ENCODE peak calls at places on chromosomes 11 and 22, in six cellular contexts. P, V, Y, S, J and D are unnamed samples.

GRCh38 chr11:35167451-35167954 is 28.5 kb downstream of the CD44 start:
- DNase-seq in P (no peak), Y (no peak), V (no peak), S (no peak), J (no peak), D (no peak)

GRCh38 chr11:10309163-10310093 is 4.6 kb downstream of the ADM start:
- DNase-seq in S (no peak), V (no peak), P (peak; percentile 64), J (peak; percentile 75), Y (peak; percentile 83), D (no peak)

GRCh38 chr11:67398661-67399563 is 2.7 kb downstream of the PPP1CA start:
- DNase-seq in J (peak; percentile 80), P (no peak), V (no peak), Y (no peak), S (no peak), D (no peak)

GRCh38 chr11:44760477-44760872 is 33.7 kb downstream of the TSPAN18 start:
- DNase-seq in S (no peak), Y (no peak), J (no peak), V (no peak), P (no peak), D (no peak)

GRCh38 chr11:134272381-134273316 is 3.5 kb upstream of the GLB1L3 start:
- DNase-seq in P (no peak), S (no peak), V (no peak), Y (no peak), J (no peak), D (no peak)

GRCh38 chr11:107590460-107591097 is 368 bp upstream of the ELMOD1 start:
- DNase-seq in P (no peak), J (no peak), V (no peak), Y (no peak), S (no peak), D (peak; percentile 19)

GRCh38 chr11:20647976-20648565 is 21.3 kb upstream of the NELL1 start:
- DNase-seq in Y (no peak), J (no peak), V (peak; percentile 1), P (peak; percentile 57), S (peak; percentile 71), D (peak; percentile 68)

GRCh38 chr22:50199836-50200332 is 927 bp upstream of the SELENOO start:
- DNase-seq in J (peak; percentile 85), Y (no peak), S (no peak), V (no peak), P (no peak), D (no peak)

GRCh38 chr22:22228421-22228820 is 16.2 kb upstream of the VPREB1 start:
- DNase-seq in J (no peak), V (no peak), P (no peak), S (no peak), Y (no peak), D (no peak)

GRCh38 chr11:674406-674805 is 20.6 kb downstream of the DEAF1 start:
- DNase-seq in Y (no peak), S (no peak), J (no peak), V (no peak), P (no peak), D (no peak)

GRCh38 chr11:115085461-115086220 is 407.3 kb downstream of the NXPE2 start:
- DNase-seq in Y (no peak), J (no peak), V (no peak), S (no peak), P (no peak), D (no peak)

GRCh38 chr22:47739216-47739615 is 976.8 kb downstream of the TBC1D22A start:
- DNase-seq in Y (no peak), J (no peak), S (no peak), P (no peak), V (no peak), D (no peak)

GRCh38 chr11:13220148-13220547 is 57.4 kb upstream of the BMAL1 start:
- DNase-seq in P (no peak), Y (no peak), S (no peak), V (no peak), J (no peak), D (no peak)

GRCh38 chr11:72812604-72812967 is 1.6 kb upstream of the ATG16L2 start:
- DNase-seq in J (peak; percentile 56), S (no peak), V (no peak), Y (no peak), P (peak; percentile 22), D (no peak)

GRCh38 chr11:116946414-116946813 is 109.0 kb upstream of the APOA1 start:
- DNase-seq in J (no peak), Y (no peak), P (no peak), V (no peak), S (no peak), D (no peak)

GRCh38 chr11:116217006-116217405 is 555.8 kb downstream of the BUD13 start:
- DNase-seq in S (no peak), V (no peak), P (no peak), J (no peak), Y (no peak), D (peak; percentile 25)

GRCh38 chr11:11519184-11519583 is 102.6 kb downstream of the GALNT18 start:
- DNase-seq in J (no peak), V (no peak), S (no peak), P (no peak), Y (no peak), D (no peak)

GRCh38 chr11:36186340-36186739 is 102.9 kb downstream of the COMMD9 start:
- DNase-seq in J (no peak), V (no peak), P (peak; percentile 48), S (no peak), Y (no peak), D (no peak)

GRCh38 chr22:25899566-25899965 is 157.6 kb downstream of the MYO18B start:
- DNase-seq in S (no peak), J (no peak), Y (no peak), V (no peak), P (no peak), D (no peak)

GRCh38 chr11:34805937-34806336 is 110.2 kb downstream of the APIP start:
- DNase-seq in V (no peak), S (no peak), J (no peak), Y (no peak), P (no peak), D (no peak)

GRCh38 chr11:31813242-31813960 is 2.3 kb upstream of the PAX6 start:
- DNase-seq in J (no peak), V (no peak), P (no peak), S (no peak), Y (no peak), D (peak; percentile 32)

GRCh38 chr11:37134637-37135036 is 536.6 kb upstream of the RAG2 start:
- DNase-seq in P (no peak), V (no peak), J (no peak), S (no peak), Y (no peak), D (no peak)

DNA sequence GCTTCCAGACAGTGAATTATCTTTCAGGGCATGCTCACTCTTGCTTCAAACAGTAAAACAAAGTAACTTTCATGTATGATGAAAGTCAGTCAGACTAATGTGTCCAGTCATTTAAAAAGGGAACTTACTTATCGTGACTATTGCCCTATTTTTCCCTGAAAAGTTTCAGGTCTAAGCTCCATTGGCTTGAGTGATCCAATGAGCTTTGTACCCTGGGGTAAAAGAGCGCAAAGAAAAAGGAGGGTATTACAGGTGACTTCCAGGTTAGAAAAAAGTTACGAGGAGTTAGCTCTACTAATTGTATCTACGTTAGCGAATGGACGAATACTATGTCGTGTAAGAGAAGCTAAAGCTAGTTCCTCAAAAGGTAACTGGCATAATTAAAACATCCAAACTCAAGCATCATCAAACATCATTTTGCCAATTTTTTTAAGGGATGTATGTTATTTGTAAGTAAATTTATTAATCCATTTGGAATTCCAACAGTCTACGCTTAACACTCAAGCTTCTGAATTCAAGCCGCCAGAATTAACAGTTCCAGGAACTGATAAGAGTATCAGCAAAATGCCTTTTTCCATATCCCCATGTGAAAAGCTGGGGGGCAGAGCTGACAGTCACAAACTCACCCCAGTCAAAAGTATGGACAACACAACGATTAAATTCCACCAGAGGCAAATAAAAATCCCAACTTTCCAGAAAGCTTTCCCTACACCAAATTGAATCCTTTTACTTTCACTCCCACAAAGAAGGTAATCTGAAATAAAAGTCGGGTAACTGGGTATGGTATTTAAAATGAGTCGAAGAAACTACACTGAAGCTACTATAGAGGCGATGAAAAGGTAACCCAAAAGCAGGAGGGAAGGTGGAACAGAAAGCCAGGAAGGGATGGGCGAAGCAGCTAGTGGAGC is 1.4 kb downstream of the PICALM start:
- DNase-seq in J (no peak), Y (no peak), P (no peak), S (no peak), V (no peak), D (peak; percentile 14)
- TF ChIP-seq CTCF in J (no peak), Y (no peak), P (no peak), S (no peak), V (no peak), D (no peak)

DNA sequence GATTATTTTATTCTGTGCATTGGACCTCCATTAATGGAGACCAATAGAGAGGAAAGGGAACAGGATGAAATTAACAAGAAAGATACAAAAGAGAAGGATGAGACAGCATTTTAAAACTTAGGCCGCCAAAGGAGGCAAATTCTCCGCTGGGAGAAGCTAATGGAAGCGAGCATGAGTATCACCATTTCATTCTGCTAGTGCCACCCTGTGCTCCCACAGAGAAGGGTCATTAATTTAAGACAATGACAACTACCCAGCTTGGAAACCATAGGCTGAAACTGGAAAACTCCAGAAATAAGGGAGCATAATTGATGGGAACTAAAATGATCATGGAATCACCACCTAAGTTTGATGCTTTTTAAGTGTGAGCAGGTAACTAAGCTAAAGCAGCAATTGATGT is 69.2 kb downstream of the SLC36A4 start:
- DNase-seq in J (no peak), S (no peak), Y (no peak), V (no peak), P (no peak), D (no peak)
- TF ChIP-seq CTCF in J (no peak), S (no peak), Y (no peak), V (no peak), P (no peak), D (no peak)

DNA sequence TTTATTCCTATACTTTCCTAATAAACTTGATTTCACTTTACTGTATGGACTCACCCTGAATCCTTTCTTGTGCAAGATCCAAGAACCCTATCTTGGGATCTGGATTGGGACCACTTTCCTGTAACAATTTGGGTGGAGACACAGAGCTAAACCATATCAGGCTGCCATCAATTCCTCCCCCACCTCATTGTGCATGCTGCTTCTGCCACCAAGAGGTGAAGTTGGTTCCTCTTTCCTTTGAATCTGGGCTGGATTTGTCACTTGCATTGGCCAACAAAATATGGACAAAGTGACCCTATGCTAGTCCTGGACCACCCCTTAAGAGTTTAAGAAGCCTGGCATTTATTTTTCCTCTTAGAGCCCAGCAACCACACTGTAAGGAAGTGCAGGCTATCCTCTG is 39.4 kb upstream of the CEP295 start:
- DNase-seq in S (no peak), Y (no peak), V (no peak), J (no peak), P (no peak), D (no peak)
- TF ChIP-seq CTCF in S (no peak), Y (no peak), V (no peak), J (no peak), P (no peak), D (no peak)

GRCh38 chr11:70865356-70865755 is 387.0 kb downstream of the SHANK2 start:
- DNase-seq in S (no peak), Y (no peak), P (no peak), V (no peak), J (no peak), D (no peak)

GRCh38 chr11:70863988-70864387 is 388.4 kb downstream of the SHANK2 start:
- DNase-seq in S (no peak), V (no peak), P (no peak), Y (no peak), J (no peak), D (no peak)

GRCh38 chr11:70861534-70861933 is 390.8 kb downstream of the SHANK2 start:
- DNase-seq in J (no peak), S (no peak), Y (no peak), P (no peak), V (no peak), D (no peak)

GRCh38 chr11:70862093-70862492 is 390.3 kb downstream of the SHANK2 start:
- DNase-seq in J (no peak), Y (no peak), S (no peak), P (no peak), V (no peak), D (no peak)

GRCh38 chr11:70863186-70863585 is 389.2 kb downstream of the SHANK2 start:
- DNase-seq in Y (no peak), J (no peak), V (no peak), P (no peak), S (no peak), D (no peak)
- TF ChIP-seq CTCF in Y (no peak), J (no peak), V (no peak), P (no peak), S (no peak), D (no peak)